ENCODE peak calls at places on chromosomes 3 and 15, in four cellular contexts. D is HepG2, Y is K562, N is Panc1. U is an unnamed sample.

GRCh38 chr3:46860381-46861292 is 2.6 kb downstream of the MYL3 start:
- DNase-seq in D (peak; percentile 44), Y (peak; percentile 74), N (no peak), U (no peak)

GRCh38 chr3:105812194-105812586 is 56.6 kb downstream of the CBLB start:
- DNase-seq in D (no peak), Y (no peak), N (no peak), U (no peak)

GRCh38 chr15:83413054-83413719 is 34.0 kb upstream of the SH3GL3 start:
- DNase-seq in D (no peak), Y (no peak), N (no peak), U (no peak)

GRCh38 chr3:15926866-15927265 is 129.1 kb upstream of the ANKRD28 start:
- DNase-seq in D (no peak), Y (no peak), N (no peak), U (no peak)

GRCh38 chr3:105511031-105511430 is 144.3 kb downstream of the ALCAM start:
- DNase-seq in D (no peak), Y (no peak), N (no peak), U (no peak)

GRCh38 chr3:101223016-101223415 is 97.4 kb downstream of the IMPG2 start:
- DNase-seq in D (no peak), Y (no peak), N (no peak), U (no peak)

GRCh38 chr15:36458406-36458805 is 121.0 kb upstream of the CDIN1 start:
- DNase-seq in D (no peak), Y (no peak), N (no peak), U (no peak)

GRCh38 chr15:29089731-29090616 is 179.6 kb downstream of the NSMCE3 start:
- DNase-seq in D (no peak), Y (no peak), N (no peak), U (no peak)

GRCh38 chr3:150746791-150747590 is 16.0 kb downstream of the SIAH2 start:
- DNase-seq in D (no peak), Y (no peak), N (no peak), U (no peak)

GRCh38 chr15:98518823-98519561 is 129.3 kb upstream of the IGF1R start:
- DNase-seq in D (peak; percentile 67), Y (peak; percentile 75), N (peak; percentile 33), U (peak; percentile 54)

GRCh38 chr15:62976301-62976842 is 66.2 kb upstream of the TPM1 start:
- DNase-seq in D (no peak), Y (no peak), N (no peak), U (no peak)

GRCh38 chr3:133114198-133114597 is 76.0 kb downstream of the TMEM108 start:
- DNase-seq in D (no peak), Y (no peak), N (no peak), U (no peak)

GRCh38 chr3:59052803-59053411 is 3.1 kb upstream of the CFAP20DC start:
- DNase-seq in D (peak; percentile 25), Y (no peak), N (no peak), U (peak; percentile 27)

GRCh38 chr3:38731522-38731921 is 82.0 kb upstream of the SCN5A start:
- DNase-seq in D (no peak), Y (peak; percentile 30), N (no peak), U (no peak)

GRCh38 chr3:6799264-6799915 is 61.5 kb upstream of the GRM7 start:
- DNase-seq in D (peak; percentile 23), Y (peak; percentile 64), N (peak; percentile 20), U (peak; percentile 19)

GRCh38 chr3:126125781-126126251 is 41.9 kb upstream of the SLC41A3 start:
- DNase-seq in D (no peak), Y (no peak), N (no peak), U (no peak)

GRCh38 chr15:58115692-58116091 is 22.5 kb upstream of the AQP9 start:
- DNase-seq in D (peak; percentile 9), Y (peak; percentile 27), N (no peak), U (peak; percentile 2)

GRCh38 chr3:87082806-87083440 is 92.0 kb upstream of the VGLL3 start:
- DNase-seq in D (peak; percentile 34), Y (no peak), N (peak; percentile 46), U (peak; percentile 52)

GRCh38 chr15:101051291-101052030 is 132.3 kb downstream of the LRRK1 start:
- DNase-seq in D (no peak), Y (no peak), N (no peak), U (no peak)

GRCh38 chr3:54294214-54294613 is 171.9 kb downstream of the CACNA2D3 start:
- DNase-seq in D (no peak), Y (no peak), N (no peak), U (no peak)

GRCh38 chr3:52281980-52282801 is 3.7 kb upstream of the WDR82 start:
- DNase-seq in D (peak; percentile 59), Y (no peak), N (no peak), U (no peak)

GRCh38 chr15:40594429-40594836 is 384 bp downstream of the KNL1 start:
- DNase-seq in D (peak; percentile 38), Y (peak; percentile 59), N (no peak), U (peak; percentile 26)

GRCh38 chr15:90481023-90481422 is 48.7 kb upstream of the CRTC3 start:
- DNase-seq in D (no peak), Y (no peak), N (no peak), U (no peak)

DNA sequence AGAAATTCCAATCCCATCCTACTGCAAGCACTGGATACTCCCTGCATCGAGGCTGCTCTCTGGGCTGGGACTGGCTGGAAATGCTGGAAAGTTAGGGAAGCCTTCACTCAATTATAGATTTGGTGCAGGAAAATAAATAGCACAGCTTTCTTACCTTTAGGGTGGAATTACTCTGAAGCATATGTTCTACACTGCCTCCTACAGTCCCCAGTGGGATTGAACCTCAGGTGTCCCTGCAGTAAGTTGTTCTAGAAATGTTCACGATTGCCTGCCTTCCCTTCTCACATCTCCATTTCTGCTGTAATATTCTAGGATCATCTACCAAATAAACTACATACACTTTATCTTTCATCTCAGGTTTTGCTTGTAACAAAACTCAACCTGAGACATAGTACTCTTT is 536.7 kb upstream of the LMCD1 start:
- DNase-seq in D (no peak), Y (no peak), N (no peak), U (no peak)
- TF ChIP-seq TCF7L2 in D (no peak), Y (no peak), N (no peak), U (no peak)

DNA sequence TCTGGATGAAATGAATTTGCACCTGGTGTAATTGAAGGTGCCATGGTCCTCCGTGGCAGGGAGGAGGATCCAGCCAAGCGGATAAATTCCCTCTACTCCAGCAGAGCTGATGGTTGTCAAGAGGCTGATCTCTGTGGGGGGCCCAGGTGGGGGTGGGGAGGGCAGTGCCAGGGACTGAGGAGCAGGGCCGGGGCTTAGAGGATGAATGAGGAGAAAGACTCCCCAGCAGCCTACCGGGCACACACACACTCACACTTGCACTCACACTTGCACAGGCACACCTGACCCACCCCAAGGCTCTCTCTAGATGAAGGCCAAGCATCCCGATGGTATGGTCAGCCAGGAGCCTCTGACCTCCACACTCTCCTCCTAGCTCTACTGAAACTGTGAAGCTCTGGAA is 131.3 kb upstream of the PRR20G start:
- DNase-seq in D (no peak), Y (no peak), N (no peak), U (no peak)
- TF ChIP-seq TCF7L2 in D (no peak), Y (no peak), N (no peak), U (no peak)

GRCh38 chr3:112848196-112848595 is 1.5 kb upstream of the CD200R1L start:
- DNase-seq in D (no peak), Y (no peak), N (no peak), U (no peak)

GRCh38 chr3:112846764-112847163 is at the start of gene CD200R1L:
- DNase-seq in D (no peak), Y (no peak), N (no peak), U (no peak)

GRCh38 chr3:112847692-112848091 is 1.0 kb upstream of the CD200R1L start:
- DNase-seq in D (no peak), Y (no peak), N (no peak), U (no peak)

DNA sequence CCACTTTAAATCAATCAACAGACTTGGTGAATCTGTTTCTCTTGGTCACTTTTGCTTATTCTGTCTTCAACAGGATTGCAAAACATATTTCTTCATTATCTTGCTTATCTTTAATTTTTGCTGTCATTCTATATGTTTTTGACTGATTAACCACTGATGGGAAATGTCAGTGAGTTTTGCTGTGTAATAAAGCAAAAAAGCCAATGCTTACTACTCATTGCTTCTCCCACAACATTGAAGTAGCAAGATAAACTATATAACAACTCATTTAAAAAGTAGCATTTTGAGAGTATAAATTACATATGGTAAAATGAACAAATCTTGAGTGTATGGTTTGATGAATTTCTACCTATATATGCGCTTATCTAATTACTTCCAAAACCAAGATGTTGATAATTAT is 892 bp downstream of the CD200R1L start:
- DNase-seq in D (no peak), Y (no peak), N (no peak), U (no peak)
- TF ChIP-seq TCF7L2 in D (no peak), Y (no peak), N (no peak), U (no peak)

GRCh38 chr3:171262431-171262830 is 197.8 kb downstream of the TNIK start:
- DNase-seq in D (no peak), Y (no peak), N (no peak), U (no peak)
- TF ChIP-seq TCF7L2 in D (no peak), Y (no peak), N (no peak), U (no peak)

GRCh38 chr3:140440446-140440845 is 237.4 kb upstream of the TRIM42 start:
- DNase-seq in D (no peak), Y (no peak), N (no peak), U (no peak)

GRCh38 chr3:140443073-140443472 is 234.8 kb upstream of the TRIM42 start:
- DNase-seq in D (no peak), Y (no peak), N (no peak), U (no peak)

GRCh38 chr3:140439527-140439926 is 238.3 kb upstream of the TRIM42 start:
- DNase-seq in D (no peak), Y (no peak), N (no peak), U (no peak)

GRCh38 chr3:140442621-140443020 is 235.2 kb upstream of the TRIM42 start:
- DNase-seq in D (no peak), Y (no peak), N (no peak), U (no peak)

GRCh38 chr3:140441006-140441405 is 236.9 kb upstream of the TRIM42 start:
- DNase-seq in D (no peak), Y (no peak), N (no peak), U (no peak)
- TF ChIP-seq TCF7L2 in D (no peak), Y (no peak), N (no peak), U (no peak)

GRCh38 chr15:72339777-72340177 is 19.8 kb upstream of the CELF6 start:
- DNase-seq in D (peak; percentile 47), Y (no peak), N (no peak), U (no peak)

GRCh38 chr15:72340366-72340765 is 20.4 kb upstream of the CELF6 start:
- DNase-seq in D (no peak), Y (no peak), N (no peak), U (no peak)

GRCh38 chr15:72338148-72338547 is 18.2 kb upstream of the CELF6 start:
- DNase-seq in D (no peak), Y (no peak), N (no peak), U (no peak)

GRCh38 chr15:72341361-72341760 is 21.4 kb upstream of the CELF6 start:
- DNase-seq in D (no peak), Y (peak; percentile 30), N (no peak), U (peak; percentile 7)

GRCh38 chr15:72338617-72339321 is 18.8 kb upstream of the CELF6 start:
- DNase-seq in D (no peak), Y (no peak), N (no peak), U (no peak)
- TF ChIP-seq TCF7L2 in D (no peak), Y (no peak), N (no peak), U (no peak)

U was measured in HCT116.